ENCODE peak calls at places on chromosomes 5 and 9, in five cellular contexts. One of them, this sample, is unnamed.
A peak's percentile ranks its signal among the peaks of the same experiment; 100 is the strongest.

GRCh38 chr5:111855356-111855755 is 98.4 kb upstream of the NREP start:
- DNase-seq in neuronal stem cell: peak; percentile 45
- DNase-seq in hepatocyte: peak; percentile 18
- DNase-seq in H9: no peak
- DNase-seq in HCT116: no peak
- DNase-seq in this sample: no peak

GRCh38 chr5:33736510-33736909 is 155.3 kb downstream of the ADAMTS12 start:
- DNase-seq in neuronal stem cell: no peak
- DNase-seq in hepatocyte: no peak
- DNase-seq in H9: no peak
- DNase-seq in HCT116: no peak
- DNase-seq in this sample: peak; percentile 86

GRCh38 chr9:2821855-2822254 is 22.0 kb downstream of the PUM3 start:
- DNase-seq in neuronal stem cell: no peak
- DNase-seq in hepatocyte: no peak
- DNase-seq in H9: no peak
- DNase-seq in HCT116: no peak
- DNase-seq in this sample: no peak

GRCh38 chr5:78060421-78060820 is 234.1 kb downstream of the AP3B1 start:
- DNase-seq in neuronal stem cell: no peak
- DNase-seq in hepatocyte: no peak
- DNase-seq in H9: no peak
- DNase-seq in HCT116: no peak
- DNase-seq in this sample: peak; percentile 46

GRCh38 chr5:150322202-150322601 is 19.5 kb upstream of the ARSI start:
- DNase-seq in neuronal stem cell: no peak
- DNase-seq in hepatocyte: no peak
- DNase-seq in H9: no peak
- DNase-seq in HCT116: no peak
- DNase-seq in this sample: no peak

GRCh38 chr5:174384509-174384947 is 339.0 kb downstream of the NSG2 start:
- DNase-seq in neuronal stem cell: no peak
- DNase-seq in hepatocyte: peak; percentile 54
- DNase-seq in H9: no peak
- DNase-seq in HCT116: no peak
- DNase-seq in this sample: no peak

GRCh38 chr9:113590991-113591898 is 127.7 kb downstream of the RGS3 start:
- DNase-seq in neuronal stem cell: peak; percentile 79
- DNase-seq in hepatocyte: peak; percentile 89
- DNase-seq in H9: peak; percentile 93
- DNase-seq in HCT116: no peak
- DNase-seq in this sample: peak; percentile 92

GRCh38 chr9:136392538-136393449 is 7.2 kb downstream of the SNAPC4 start:
- DNase-seq in neuronal stem cell: no peak
- DNase-seq in hepatocyte: no peak
- DNase-seq in H9: no peak
- DNase-seq in HCT116: no peak
- DNase-seq in this sample: no peak

GRCh38 chr9:72592501-72593403 is 71.3 kb downstream of the TMC1 start:
- DNase-seq in neuronal stem cell: peak; percentile 50
- DNase-seq in hepatocyte: peak; percentile 79
- DNase-seq in H9: peak; percentile 41
- DNase-seq in HCT116: no peak
- DNase-seq in this sample: no peak

GRCh38 chr9:94656190-94656589 is 16.9 kb upstream of the FBP1 start:
- DNase-seq in neuronal stem cell: no peak
- DNase-seq in hepatocyte: no peak
- DNase-seq in H9: no peak
- DNase-seq in HCT116: no peak
- DNase-seq in this sample: no peak

GRCh38 chr5:77454123-77454522 is 38.0 kb downstream of the WDR41 start:
- DNase-seq in neuronal stem cell: no peak
- DNase-seq in hepatocyte: no peak
- DNase-seq in H9: no peak
- DNase-seq in HCT116: no peak
- DNase-seq in this sample: no peak

GRCh38 chr9:70578720-70579119 is 164.3 kb upstream of the KLF9 start:
- DNase-seq in neuronal stem cell: no peak
- DNase-seq in hepatocyte: no peak
- DNase-seq in H9: no peak
- DNase-seq in HCT116: no peak
- DNase-seq in this sample: no peak

GRCh38 chr5:111197523-111197922 is 26.7 kb upstream of the CAMK4 start:
- DNase-seq in neuronal stem cell: no peak
- DNase-seq in hepatocyte: peak; percentile 41
- DNase-seq in H9: no peak
- DNase-seq in HCT116: no peak
- DNase-seq in this sample: no peak

GRCh38 chr9:3191715-3192114 is 334.1 kb downstream of the RFX3 start:
- DNase-seq in neuronal stem cell: no peak
- DNase-seq in hepatocyte: no peak
- DNase-seq in H9: no peak
- DNase-seq in HCT116: no peak
- DNase-seq in this sample: no peak

GRCh38 chr5:76582252-76583162 is 40.7 kb downstream of the F2RL2 start:
- DNase-seq in neuronal stem cell: no peak
- DNase-seq in hepatocyte: peak; percentile 17
- DNase-seq in H9: no peak
- DNase-seq in HCT116: no peak
- DNase-seq in this sample: no peak

GRCh38 chr9:103991698-103992097 is 102.4 kb upstream of the SMC2 start:
- DNase-seq in neuronal stem cell: no peak
- DNase-seq in hepatocyte: no peak
- DNase-seq in H9: no peak
- DNase-seq in HCT116: no peak
- DNase-seq in this sample: no peak

GRCh38 chr5:65928341-65928752 is 2.0 kb downstream of the ERBIN start:
- DNase-seq in neuronal stem cell: no peak
- DNase-seq in hepatocyte: no peak
- DNase-seq in H9: no peak
- DNase-seq in HCT116: no peak
- DNase-seq in this sample: no peak

GRCh38 chr9:137761032-137761431 is 116.5 kb upstream of the CACNA1B start:
- DNase-seq in neuronal stem cell: no peak
- DNase-seq in hepatocyte: no peak
- DNase-seq in H9: no peak
- DNase-seq in HCT116: no peak
- DNase-seq in this sample: peak; percentile 46

GRCh38 chr9:108434502-108434901 is 421.3 kb downstream of the ACTL7B start:
- DNase-seq in neuronal stem cell: no peak
- DNase-seq in hepatocyte: no peak
- DNase-seq in H9: no peak
- DNase-seq in HCT116: no peak
- DNase-seq in this sample: no peak

GRCh38 chr9:93684161-93684765 is 107.9 kb downstream of the PHF2 start:
- DNase-seq in neuronal stem cell: no peak
- DNase-seq in hepatocyte: no peak
- DNase-seq in H9: peak; percentile 20
- DNase-seq in HCT116: no peak
- DNase-seq in this sample: no peak

GRCh38 chr9:79155308-79155707 is 416.5 kb upstream of the TLE4 start:
- DNase-seq in neuronal stem cell: no peak
- DNase-seq in hepatocyte: no peak
- DNase-seq in H9: no peak
- DNase-seq in HCT116: no peak
- DNase-seq in this sample: no peak

GRCh38 chr9:125649315-125649714 is 57.7 kb downstream of the MAPKAP1 start:
- DNase-seq in neuronal stem cell: no peak
- DNase-seq in hepatocyte: no peak
- DNase-seq in H9: no peak
- DNase-seq in HCT116: peak; percentile 74
- DNase-seq in this sample: peak; percentile 86

GRCh38 chr9:89667730-89668129 is 62.9 kb downstream of the GADD45G start:
- DNase-seq in neuronal stem cell: no peak
- DNase-seq in hepatocyte: peak; percentile 57
- DNase-seq in H9: no peak
- DNase-seq in HCT116: no peak
- DNase-seq in this sample: no peak

GRCh38 chr5:123496892-123497291 is 15.1 kb upstream of the CSNK1G3 start:
- DNase-seq in neuronal stem cell: no peak
- DNase-seq in hepatocyte: no peak
- DNase-seq in H9: no peak
- DNase-seq in HCT116: no peak
- DNase-seq in this sample: no peak

GRCh38 chr9:15509931-15510788 is 610 bp downstream of the PSIP1 start:
- DNase-seq in neuronal stem cell: peak; percentile 51
- DNase-seq in hepatocyte: peak; percentile 57
- DNase-seq in H9: peak; percentile 58
- DNase-seq in HCT116: no peak
- DNase-seq in this sample: peak; percentile 90

GRCh38 chr5:127957183-127957582 is 126.4 kb upstream of the SLC12A2 start:
- DNase-seq in neuronal stem cell: no peak
- DNase-seq in hepatocyte: peak; percentile 36
- DNase-seq in H9: no peak
- DNase-seq in HCT116: no peak
- DNase-seq in this sample: peak; percentile 27

GRCh38 chr5:127097288-127097687 is 24.0 kb upstream of the C5orf63 start:
- DNase-seq in neuronal stem cell: no peak
- DNase-seq in hepatocyte: no peak
- DNase-seq in H9: no peak
- DNase-seq in HCT116: no peak
- DNase-seq in this sample: no peak

GRCh38 chr5:173050791-173051190 is 5.4 kb upstream of the CREBRF start:
- DNase-seq in neuronal stem cell: no peak
- DNase-seq in hepatocyte: no peak
- DNase-seq in H9: no peak
- DNase-seq in HCT116: no peak
- DNase-seq in this sample: no peak

DNA sequence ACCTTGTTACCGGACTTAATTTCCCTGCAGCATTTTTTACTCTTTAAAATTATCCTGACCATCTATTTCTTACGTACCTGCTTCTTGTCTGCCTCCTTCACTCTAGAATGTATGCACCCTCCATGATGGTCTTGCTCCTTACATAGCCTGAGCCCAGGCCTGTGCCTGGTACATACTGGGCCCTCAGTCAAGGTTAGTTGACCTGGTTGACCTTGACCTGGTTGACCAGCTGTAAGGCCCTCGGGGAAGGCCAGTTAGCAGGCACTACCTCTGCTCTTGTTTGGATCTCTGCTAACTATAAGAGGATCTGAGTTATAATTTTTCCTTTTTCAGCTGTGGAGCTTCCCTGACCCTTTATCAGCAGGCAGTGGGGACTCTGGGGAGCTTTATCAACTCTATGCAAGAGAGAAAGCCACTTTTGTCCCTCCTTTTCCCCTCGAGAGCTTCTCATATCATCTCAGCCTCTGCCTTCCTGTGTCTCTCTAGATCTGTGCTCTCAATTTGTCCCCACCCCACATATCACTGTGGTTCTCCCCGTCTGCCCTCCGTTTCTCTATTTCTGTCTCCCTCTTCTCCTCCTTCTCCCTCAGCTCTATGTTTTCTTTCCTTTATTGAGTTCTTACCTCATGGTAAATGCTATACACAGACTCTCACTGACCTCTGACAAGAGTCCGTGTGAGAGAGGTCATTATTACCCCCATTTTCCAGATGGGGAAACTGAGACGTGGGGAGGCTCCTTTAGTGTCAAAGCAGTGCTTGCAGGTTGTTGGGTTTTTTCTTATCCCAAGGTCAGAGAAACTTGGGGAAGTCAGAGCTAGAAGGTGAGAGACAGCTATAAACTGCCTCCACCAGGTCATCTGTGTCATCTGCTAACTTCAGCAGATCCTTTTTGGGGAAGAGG is 28.6 kb downstream of the SPRY4 start:
- DNase-seq in neuronal stem cell: no peak
- DNase-seq in hepatocyte: no peak
- DNase-seq in H9: no peak
- DNase-seq in HCT116: no peak
- DNase-seq in this sample: no peak
- H2AFZ ChIP-seq in neuronal stem cell: peak overlapping the region; percentile 42
- H2AFZ ChIP-seq in hepatocyte: no peak overlapping the region
- H2AFZ ChIP-seq in H9: no peak overlapping the region
- H2AFZ ChIP-seq in HCT116: no peak overlapping the region
- H2AFZ ChIP-seq in this sample: peak overlapping the region; percentile 74

GRCh38 chr5:138230261-138230660 is 17.1 kb upstream of the CDC23 start:
- DNase-seq in neuronal stem cell: no peak
- DNase-seq in hepatocyte: peak; percentile 34
- DNase-seq in H9: no peak
- DNase-seq in HCT116: no peak
- DNase-seq in this sample: no peak
- H3K27ac ChIP-seq in neuronal stem cell: no peak overlapping the region
- H3K27ac ChIP-seq in hepatocyte: peak overlapping the region; percentile 47
- H3K27ac ChIP-seq in H9: no peak overlapping the region
- H3K27ac ChIP-seq in HCT116: no peak overlapping the region
- H3K27ac ChIP-seq in this sample: no peak overlapping the region

DNA sequence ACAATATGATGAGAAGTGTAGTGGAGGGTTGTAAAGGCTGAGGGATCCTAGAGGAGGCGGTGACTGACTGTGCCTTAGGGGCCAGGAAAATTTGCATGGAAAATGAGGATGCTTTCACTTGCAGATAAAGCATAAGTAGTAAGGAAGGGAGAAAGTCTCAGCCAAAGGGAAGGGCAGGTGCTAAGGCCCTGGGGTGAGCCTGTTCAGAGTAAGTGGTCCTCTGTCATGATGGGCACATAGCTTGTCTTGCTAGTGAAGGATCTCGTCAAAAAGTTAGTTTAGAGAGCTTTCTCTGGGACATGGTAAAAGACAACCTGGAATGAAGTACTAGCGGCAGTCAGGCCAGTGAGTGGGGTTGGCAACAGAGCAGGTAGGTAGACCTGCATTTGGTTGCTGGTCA is 75.4 kb upstream of the CPLX2 start:
- DNase-seq in neuronal stem cell: no peak
- DNase-seq in hepatocyte: no peak
- DNase-seq in H9: no peak
- DNase-seq in HCT116: no peak
- DNase-seq in this sample: no peak
- H3K4me1 ChIP-seq in neuronal stem cell: peaks cover 11% of the 10 kb centered on the region
- H3K4me1 ChIP-seq in hepatocyte: peaks cover 11% of the 10 kb centered on the region
- H3K4me1 ChIP-seq in H9: no peaks in the 10 kb centered on the region
- H3K4me1 ChIP-seq in HCT116: no peaks in the 10 kb centered on the region
- H3K4me1 ChIP-seq in this sample: no peaks in the 10 kb centered on the region

DNA sequence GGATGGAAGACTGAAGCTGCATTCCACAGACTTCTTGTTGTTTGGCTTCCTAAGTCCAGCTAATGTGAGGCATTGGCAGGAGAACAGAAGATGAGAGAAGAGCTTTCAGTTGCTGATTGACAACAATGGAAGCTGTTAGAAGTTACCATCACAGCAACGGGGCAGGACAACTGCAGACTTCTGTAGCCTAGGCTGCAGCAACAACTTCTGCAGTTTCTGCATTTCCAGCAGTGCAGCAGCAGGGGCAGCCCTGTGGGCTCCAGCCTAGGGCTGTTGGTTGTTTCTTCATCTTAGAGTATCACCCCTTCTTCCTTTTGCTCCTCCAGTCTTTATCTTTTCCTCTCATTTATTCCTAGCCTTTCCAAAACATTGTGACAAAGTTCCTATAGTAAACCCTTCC is 528.8 kb upstream of the PTGER4 start:
- DNase-seq in neuronal stem cell: no peak
- DNase-seq in hepatocyte: no peak
- DNase-seq in H9: peak; percentile 29
- DNase-seq in HCT116: no peak
- DNase-seq in this sample: no peak
- H2AFZ ChIP-seq in neuronal stem cell: no peak overlapping the region
- H2AFZ ChIP-seq in hepatocyte: no peak overlapping the region
- H2AFZ ChIP-seq in H9: peak overlapping the region; percentile 88
- H2AFZ ChIP-seq in HCT116: no peak overlapping the region
- H2AFZ ChIP-seq in this sample: peak overlapping the region; percentile 6

GRCh38 chr9:130962418-130963316 is 23.6 kb upstream of the FIBCD1 start:
- DNase-seq in neuronal stem cell: no peak
- DNase-seq in hepatocyte: peak; percentile 52
- DNase-seq in H9: no peak
- DNase-seq in HCT116: peak; percentile 79
- DNase-seq in this sample: peak; percentile 100
- H3K27ac ChIP-seq in neuronal stem cell: no peak overlapping the region
- H3K27ac ChIP-seq in hepatocyte: no peak overlapping the region
- H3K27ac ChIP-seq in H9: no peak overlapping the region
- H3K27ac ChIP-seq in HCT116: no peak overlapping the region
- H3K27ac ChIP-seq in this sample: peak overlapping the region; percentile 47

This sample was measured in osteoblast.